ENCODE peak calls at places on chromosomes 2 and 18, in seven cellular contexts. Y, E, C, N, Z, P and S are unnamed samples.

GRCh38 chr2:15223887-15224286 is 337.2 kb downstream of the NBAS start:
- DNase-seq in Y (peak; percentile 69), E (no peak), C (no peak), N (peak; percentile 31), Z (peak; percentile 94), P (peak; percentile 3), S (peak; percentile 67)

GRCh38 chr2:112147382-112147781 is 9.2 kb downstream of the FBLN7 start:
- DNase-seq in Y (no peak), E (no peak), C (no peak), N (no peak), Z (peak; percentile 28), P (no peak), S (no peak)

GRCh38 chr2:126527836-126528490 is 128.0 kb upstream of the GYPC start:
- DNase-seq in Y (peak; percentile 44), E (peak; percentile 34), C (peak; percentile 60), N (peak; percentile 20), Z (peak; percentile 63), P (peak; percentile 79), S (peak; percentile 57)

GRCh38 chr2:229566380-229566779 is 148.0 kb downstream of the DNER start:
- DNase-seq in Y (no peak), E (no peak), C (no peak), N (no peak), Z (no peak), P (no peak), S (no peak)

GRCh38 chr18:65468881-65469280 is 281.9 kb upstream of the CDH7 start:
- DNase-seq in Y (no peak), E (no peak), C (no peak), N (no peak), Z (no peak), P (no peak), S (no peak)

GRCh38 chr2:38432827-38433606 is 55.9 kb upstream of the ATL2 start:
- DNase-seq in Y (no peak), E (no peak), C (no peak), N (no peak), Z (no peak), P (no peak), S (no peak)

GRCh38 chr2:42754021-42754775 is 9.7 kb downstream of the OXER1 start:
- DNase-seq in Y (no peak), E (no peak), C (no peak), N (no peak), Z (peak; percentile 71), P (peak; percentile 85), S (no peak)

GRCh38 chr2:177422271-177422670 is 29.7 kb downstream of the AGPS start:
- DNase-seq in Y (peak; percentile 19), E (no peak), C (no peak), N (no peak), Z (peak; percentile 30), P (no peak), S (no peak)